ENCODE peak calls at places on chromosomes 13 and 19, in four cellular contexts. U is A549, D is HepG2, Z is GM12878. R is an unnamed sample.

GRCh38 chr19:45769821-45770191 is 754 bp upstream of the SIX5 start:
- DNase-seq in U (peak), D (no peak), Z (no peak), R (peak)

GRCh38 chr19:40257096-40257517 is 28.0 kb downstream of the AKT2 start:
- DNase-seq in U (no peak), D (no peak), Z (no peak), R (no peak)

GRCh38 chr19:45769054-45769782 is at the start of gene SIX5:
- DNase-seq in U (peak), D (peak), Z (peak), R (peak)

GRCh38 chr13:62387642-62388041 is 972.0 kb upstream of the PCDH20 start:
- DNase-seq in U (no peak), D (no peak), Z (no peak), R (no peak)

GRCh38 chr19:31639306-31639705 is 290.1 kb upstream of the TSHZ3 start:
- DNase-seq in U (no peak), D (no peak), Z (no peak), R (no peak)

GRCh38 chr19:32914879-32915278 is 45.3 kb upstream of the SLC7A9 start:
- DNase-seq in U (no peak), D (no peak), Z (no peak), R (no peak)

GRCh38 chr13:98937911-98938381 is 39.9 kb downstream of the DOCK9 start:
- DNase-seq in U (no peak), D (no peak), Z (no peak), R (peak)

GRCh38 chr19:6273701-6274601 is 5.8 kb downstream of the MLLT1 start:
- DNase-seq in U (no peak), D (peak), Z (no peak), R (no peak)

GRCh38 chr19:45753548-45753947 is 15.5 kb downstream of the SIX5 start:
- DNase-seq in U (no peak), D (no peak), Z (no peak), R (peak)

GRCh38 chr19:33508009-33508408 is 13.6 kb downstream of the PEPD start:
- DNase-seq in U (no peak), D (no peak), Z (no peak), R (no peak)

GRCh38 chr19:47036233-47036651 is 12.2 kb downstream of the TMEM160 start:
- DNase-seq in U (no peak), D (no peak), Z (no peak), R (no peak)

GRCh38 chr19:3034845-3035541 is 5.9 kb upstream of the TLE2 start:
- DNase-seq in U (no peak), D (no peak), Z (peak), R (no peak)

GRCh38 chr13:64753606-64754005 is 2476.5 kb downstream of the PCDH9 start:
- DNase-seq in U (no peak), D (no peak), Z (no peak), R (no peak)

GRCh38 chr13:114125589-114125988 is 6.8 kb downstream of the RASA3 start:
- DNase-seq in U (no peak), D (no peak), Z (no peak), R (no peak)

GRCh38 chr13:114124486-114124885 is 7.9 kb downstream of the RASA3 start:
- DNase-seq in U (no peak), D (no peak), Z (no peak), R (no peak)

GRCh38 chr13:114123876-114124275 is 8.5 kb downstream of the RASA3 start:
- DNase-seq in U (no peak), D (no peak), Z (no peak), R (no peak)

GRCh38 chr13:114123448-114123847 is 9.0 kb downstream of the RASA3 start:
- DNase-seq in U (no peak), D (no peak), Z (no peak), R (no peak)

DNA sequence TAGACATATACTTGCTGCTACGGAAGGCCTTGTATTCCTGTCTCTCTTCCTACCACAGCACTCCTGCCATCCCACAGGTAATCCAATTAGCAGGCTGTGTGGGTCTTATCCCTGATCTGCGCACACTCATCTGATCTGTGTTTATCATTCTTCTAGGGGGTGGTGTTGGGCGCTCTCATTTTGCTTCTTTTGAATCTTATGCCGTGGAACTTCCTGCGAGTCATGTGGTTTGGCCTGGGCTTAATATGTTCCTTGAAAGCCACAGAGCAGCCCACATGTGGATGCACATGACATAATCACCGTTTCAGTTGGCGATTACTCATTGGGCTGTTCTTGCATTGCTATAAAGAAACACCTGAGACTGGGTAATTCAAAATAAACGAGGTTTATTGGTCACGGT is 7.5 kb downstream of the RASA3 start:
- DNase-seq in U (no peak), D (no peak), Z (no peak), R (no peak)
- TF ChIP-seq ESRRA in U (no peak), D (no peak), Z (no peak), R (no peak)

GRCh38 chr19:48966541-48967345 is 1.6 kb downstream of the FTL start:
- DNase-seq in U (no peak), D (no peak), Z (no peak), R (no peak)
- TF ChIP-seq ESRRA in U (no peak), D (no peak), Z (no peak), R (no peak)

GRCh38 chr13:91133941-91134772 is 213.3 kb upstream of the MIR17HG start:
- DNase-seq in U (peak), D (peak), Z (no peak), R (peak)
- TF ChIP-seq ESRRA in U (no peak), D (no peak), Z (no peak), R (no peak)

GRCh38 chr13:30053904-30054303 is 203.5 kb upstream of the UBL3 start:
- DNase-seq in U (no peak), D (no peak), Z (no peak), R (peak)

GRCh38 chr13:30049692-30050091 is 199.3 kb upstream of the UBL3 start:
- DNase-seq in U (no peak), D (no peak), Z (no peak), R (no peak)

GRCh38 chr13:30047154-30047874 is 196.9 kb upstream of the UBL3 start:
- DNase-seq in U (no peak), D (no peak), Z (no peak), R (no peak)

GRCh38 chr13:30051531-30052060 is 201.2 kb upstream of the UBL3 start:
- DNase-seq in U (no peak), D (no peak), Z (no peak), R (no peak)

DNA sequence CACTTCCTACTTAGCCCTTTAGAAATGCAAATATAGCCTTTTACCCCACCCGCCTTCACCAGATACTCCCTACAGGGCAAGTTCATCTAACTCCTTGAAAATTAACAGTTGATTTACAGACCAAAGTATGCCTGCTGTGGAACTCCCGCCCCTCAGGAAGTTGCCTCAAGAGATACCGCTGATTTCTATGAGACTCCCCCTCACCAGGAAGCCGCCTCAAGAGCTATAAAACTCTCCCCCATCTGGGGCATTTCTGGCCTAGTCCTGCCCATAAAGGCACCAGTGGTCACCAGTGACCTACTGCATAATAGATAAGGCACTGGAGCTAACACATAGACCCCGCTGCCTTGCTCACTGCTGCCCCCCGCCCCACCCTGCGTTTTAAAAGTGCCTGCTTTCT is 201.7 kb upstream of the UBL3 start:
- DNase-seq in U (no peak), D (no peak), Z (no peak), R (peak)
- TF ChIP-seq ESRRA in U (no peak), D (no peak), Z (no peak), R (no peak)

GRCh38 chr13:27259831-27260230 is 8.5 kb downstream of the RPL21 start:
- DNase-seq in U (no peak), D (no peak), Z (no peak), R (no peak)
- TF ChIP-seq ESRRA in U (no peak), D (no peak), Z (no peak), R (no peak)

R was measured in WTC11.